ENCODE peak calls at places on chromosomes 11 and 22, in nine cellular contexts. G is naive thymus-derived CD8-positive, alpha-beta T cell; J is fibroblast of villous mesenchyme; F is right cardiac atrium; A is stimulated activated CD4-positive, alpha-beta T cell treated with anti-CD3 and anti-CD28 coated beads, Interleukin-2, amount 100 ng/mL, for 4 hours; C is psoas muscle; E is HAP-1; Q is A549; R is skeletal muscle cell. L is an unnamed sample.

GRCh38 chr11:848988-849824 is 6.6 kb downstream of the TSPAN4 start:
- DNase-seq in E (no peak), Q (no peak), C (no peak), J (no peak), R (no peak), A (peak; percentile 29), G (no peak), F (peak; percentile 83), L (no peak)

GRCh38 chr22:38843716-38844660 is at the start of gene NPTXR:
- DNase-seq in A (no peak), E (peak; percentile 49), F (peak; percentile 81), J (peak; percentile 16), C (peak; percentile 58), Q (peak; percentile 40), G (peak; percentile 41), R (no peak), L (no peak)

GRCh38 chr11:72395993-72396392 is 38.3 kb downstream of the CLPB start:
- DNase-seq in F (no peak), G (no peak), A (no peak), J (no peak), C (no peak), E (no peak), Q (no peak), R (no peak), L (no peak)

GRCh38 chr11:834371-835316 is 1.9 kb downstream of the CD151 start:
- DNase-seq in C (peak; percentile 87), G (no peak), F (peak; percentile 92), A (no peak), E (no peak), J (peak; percentile 71), Q (peak; percentile 95), R (no peak), L (no peak)

GRCh38 chr11:12016246-12016645 is 7.8 kb upstream of the DKK3 start:
- DNase-seq in R (no peak), A (no peak), G (no peak), C (no peak), E (no peak), Q (peak; percentile 17), F (no peak), J (no peak), L (no peak)

GRCh38 chr22:41818596-41818995 is 14.3 kb upstream of the SREBF2 start:
- DNase-seq in J (no peak), A (no peak), G (no peak), R (no peak), Q (no peak), C (no peak), E (no peak), F (no peak), L (no peak)

GRCh38 chr22:43263645-43264514 is 76.9 kb upstream of the TTLL12 start:
- DNase-seq in J (peak; percentile 94), F (peak; percentile 79), C (peak; percentile 46), Q (no peak), R (peak; percentile 52), A (peak; percentile 75), E (no peak), G (peak; percentile 74), L (peak; percentile 82)

GRCh38 chr11:126809514-126810289 is 190.9 kb downstream of the KIRREL3 start:
- DNase-seq in Q (no peak), J (no peak), F (no peak), G (no peak), C (no peak), E (no peak), R (no peak), A (no peak), L (no peak)

GRCh38 chr11:67079065-67079464 is 22.4 kb downstream of the RHOD start:
- DNase-seq in J (no peak), E (no peak), Q (no peak), F (no peak), G (no peak), R (no peak), C (no peak), A (no peak), L (no peak)